ENCODE peak calls at places on chromosomes 4 and X, in seven cellular contexts. F is HepG2, H is ovary, O is esophagus squamous epithelium, M is testis, U is GM12878, Z is heart left ventricle. L is an unnamed sample.

GRCh38 chr4:87299898-87300297 is 22.8 kb downstream of the HSD17B13 start:
- DNase-seq in Z (no peak), O (no peak), F (no peak), M (no peak), H (no peak), U (no peak), L (no peak)

GRCh38 chr4:76212851-76213414 is 691 bp downstream of the SCARB2 start:
- DNase-seq in Z (no peak), H (no peak), M (peak; percentile 44), F (no peak), O (peak; percentile 23), U (no peak), L (no peak)

GRCh38 chr4:168384437-168385141 is 66.0 kb upstream of the DDX60 start:
- DNase-seq in U (no peak), Z (no peak), F (no peak), H (no peak), O (no peak), M (no peak), L (no peak)

GRCh38 chrX:50471390-50471789 is 765 bp upstream of the DGKK start:
- DNase-seq in H (no peak), U (no peak), O (no peak), Z (no peak), M (no peak), F (no peak), L (no peak)

GRCh38 chr4:174423257-174423944 is 98.9 kb downstream of the HPGD start:
- DNase-seq in U (no peak), F (no peak), H (no peak), Z (peak; percentile 36), O (no peak), M (peak; percentile 22), L (peak; percentile 34)

GRCh38 chrX:116841290-116841689 is 378.5 kb upstream of the CT83 start:
- DNase-seq in U (no peak), Z (no peak), H (no peak), O (no peak), F (no peak), M (no peak), L (no peak)

GRCh38 chrX:1034717-1035116 is 177.7 kb downstream of the CRLF2 start:
- DNase-seq in O (no peak), Z (no peak), F (no peak), M (no peak), U (no peak), H (no peak), L (no peak)

GRCh38 chrX:129773649-129774458 is 5.9 kb upstream of the SASH3 start:
- DNase-seq in H (no peak), F (peak; percentile 80), Z (no peak), O (no peak), M (no peak), U (no peak), L (no peak)

GRCh38 chrX:39661508-39661907 is 436.2 kb downstream of the BCOR start:
- DNase-seq in U (no peak), M (no peak), O (no peak), Z (no peak), F (no peak), H (no peak), L (no peak)

GRCh38 chr4:119540249-119540648 is 88.4 kb downstream of the PDE5A start:
- DNase-seq in F (no peak), O (no peak), U (no peak), Z (no peak), M (no peak), H (no peak), L (no peak)

GRCh38 chrX:45621356-45622041 is 420.8 kb upstream of the DIPK2B start:
- DNase-seq in F (no peak), H (no peak), M (no peak), Z (no peak), U (no peak), O (no peak), L (no peak)

GRCh38 chr4:13907255-13907751 is 279.8 kb upstream of the BOD1L1 start:
- DNase-seq in F (peak; percentile 47), H (no peak), M (no peak), Z (no peak), O (no peak), U (no peak), L (peak; percentile 41)

GRCh38 chr4:138772366-138772765 is 243.2 kb upstream of the NOCT start:
- DNase-seq in H (no peak), F (no peak), U (no peak), M (no peak), Z (no peak), O (no peak), L (no peak)

GRCh38 chr4:169404959-169405358 is 134.2 kb upstream of the SH3RF1 start:
- DNase-seq in O (no peak), H (no peak), Z (no peak), U (no peak), F (no peak), M (no peak), L (no peak)

GRCh38 chr4:8517946-8518345 is 62.2 kb upstream of the GPR78 start:
- DNase-seq in F (no peak), H (no peak), Z (no peak), U (no peak), O (no peak), M (no peak), L (no peak)

GRCh38 chrX:20382518-20383291 is 116.0 kb upstream of the RPS6KA3 start:
- DNase-seq in O (no peak), F (peak; percentile 84), H (no peak), U (peak; percentile 12), M (no peak), Z (peak; percentile 48), L (no peak)

GRCh38 chr4:6269651-6270511 is at the start of gene WFS1:
- DNase-seq in Z (peak; percentile 99), O (peak; percentile 89), F (peak; percentile 94), H (peak; percentile 99), M (peak; percentile 99), U (peak; percentile 82), L (peak; percentile 100)
- TF ChIP-seq POLR2A in Z (peak; percentile 82), O (peak; percentile 66), F (peak; percentile 84), H (peak; percentile 76), M (no peak), U (peak; percentile 69), L (peak; percentile 88)

DNA sequence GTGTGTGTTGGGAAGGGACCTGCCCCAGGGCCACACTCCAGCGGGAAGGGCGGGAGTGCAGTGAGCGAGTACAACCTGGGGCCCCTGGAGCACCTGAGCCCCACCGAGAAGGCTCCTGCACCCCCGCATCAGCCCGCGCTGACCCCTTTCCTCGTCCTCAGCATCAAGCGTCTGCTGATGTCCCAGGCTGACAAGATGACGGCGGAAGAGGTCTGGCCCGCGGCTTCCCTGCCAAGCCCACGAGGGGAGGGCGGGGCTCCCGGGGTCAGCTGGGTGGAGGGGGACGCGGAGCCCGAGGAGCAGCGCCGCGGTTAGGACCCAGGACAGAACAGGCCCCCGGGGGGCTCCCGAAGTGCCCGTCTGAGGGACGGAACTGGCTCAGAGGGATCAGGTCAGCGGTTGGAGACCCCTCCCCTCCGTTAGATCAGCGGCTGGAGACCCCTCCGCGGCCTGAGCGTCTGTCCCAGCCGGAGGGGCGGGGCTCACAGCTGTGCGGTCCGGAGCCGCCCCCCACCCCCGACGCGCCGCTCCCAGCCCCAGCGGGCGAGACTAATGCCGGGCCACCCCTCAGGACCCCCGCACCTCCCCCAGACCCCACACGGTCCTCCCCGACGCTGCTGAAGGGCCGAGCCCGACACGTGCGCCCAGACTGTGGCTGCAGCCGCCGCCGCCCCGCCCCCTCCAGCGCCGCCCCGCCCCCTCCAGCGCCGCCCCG is 6.7 kb downstream of the MYL5 start:
- DNase-seq in H (peak; percentile 47), U (no peak), O (no peak), Z (peak; percentile 77), F (no peak), M (peak; percentile 52), L (no peak)
- TF ChIP-seq POLR2A in H (no peak), U (no peak), O (no peak), Z (no peak), F (no peak), M (no peak), L (no peak)

GRCh38 chrX:10633722-10634121 is 13.3 kb upstream of the MID1 start:
- DNase-seq in Z (peak; percentile 43), O (no peak), H (peak; percentile 27), F (no peak), U (no peak), M (no peak), L (no peak)

GRCh38 chrX:10636851-10637250 is 16.5 kb upstream of the MID1 start:
- DNase-seq in F (no peak), M (no peak), U (no peak), O (no peak), Z (no peak), H (no peak), L (no peak)

GRCh38 chrX:10634681-10635161 is 14.3 kb upstream of the MID1 start:
- DNase-seq in M (no peak), F (no peak), U (no peak), O (no peak), Z (no peak), H (no peak), L (no peak)

GRCh38 chrX:10631416-10632145 is 11.2 kb upstream of the MID1 start:
- DNase-seq in H (no peak), U (no peak), M (no peak), Z (no peak), F (no peak), O (no peak), L (no peak)

DNA sequence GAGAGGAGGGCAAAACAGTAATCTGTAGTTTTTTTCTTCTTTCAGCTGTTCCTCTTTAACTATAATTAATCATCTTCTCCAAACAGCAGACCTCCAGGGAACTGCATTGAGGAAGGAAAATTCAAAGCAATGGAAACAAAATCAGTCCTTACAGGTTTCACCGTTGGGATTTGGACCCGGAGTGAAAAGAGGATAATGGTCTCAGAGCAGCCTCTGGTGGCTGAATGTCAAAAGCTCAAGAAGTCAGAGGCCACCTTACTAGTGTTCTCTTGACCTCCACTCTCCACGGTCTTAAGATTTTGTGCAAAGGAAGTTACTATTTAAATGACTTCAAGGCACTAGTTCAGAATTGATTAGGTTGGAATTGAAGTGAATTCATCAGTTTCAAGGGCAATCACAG is 16.0 kb upstream of the MID1 start:
- DNase-seq in F (no peak), H (peak; percentile 26), M (peak; percentile 56), U (no peak), Z (peak; percentile 30), O (no peak), L (no peak)
- TF ChIP-seq POLR2A in F (no peak), H (no peak), M (no peak), U (no peak), Z (no peak), O (no peak), L (no peak)

DNA sequence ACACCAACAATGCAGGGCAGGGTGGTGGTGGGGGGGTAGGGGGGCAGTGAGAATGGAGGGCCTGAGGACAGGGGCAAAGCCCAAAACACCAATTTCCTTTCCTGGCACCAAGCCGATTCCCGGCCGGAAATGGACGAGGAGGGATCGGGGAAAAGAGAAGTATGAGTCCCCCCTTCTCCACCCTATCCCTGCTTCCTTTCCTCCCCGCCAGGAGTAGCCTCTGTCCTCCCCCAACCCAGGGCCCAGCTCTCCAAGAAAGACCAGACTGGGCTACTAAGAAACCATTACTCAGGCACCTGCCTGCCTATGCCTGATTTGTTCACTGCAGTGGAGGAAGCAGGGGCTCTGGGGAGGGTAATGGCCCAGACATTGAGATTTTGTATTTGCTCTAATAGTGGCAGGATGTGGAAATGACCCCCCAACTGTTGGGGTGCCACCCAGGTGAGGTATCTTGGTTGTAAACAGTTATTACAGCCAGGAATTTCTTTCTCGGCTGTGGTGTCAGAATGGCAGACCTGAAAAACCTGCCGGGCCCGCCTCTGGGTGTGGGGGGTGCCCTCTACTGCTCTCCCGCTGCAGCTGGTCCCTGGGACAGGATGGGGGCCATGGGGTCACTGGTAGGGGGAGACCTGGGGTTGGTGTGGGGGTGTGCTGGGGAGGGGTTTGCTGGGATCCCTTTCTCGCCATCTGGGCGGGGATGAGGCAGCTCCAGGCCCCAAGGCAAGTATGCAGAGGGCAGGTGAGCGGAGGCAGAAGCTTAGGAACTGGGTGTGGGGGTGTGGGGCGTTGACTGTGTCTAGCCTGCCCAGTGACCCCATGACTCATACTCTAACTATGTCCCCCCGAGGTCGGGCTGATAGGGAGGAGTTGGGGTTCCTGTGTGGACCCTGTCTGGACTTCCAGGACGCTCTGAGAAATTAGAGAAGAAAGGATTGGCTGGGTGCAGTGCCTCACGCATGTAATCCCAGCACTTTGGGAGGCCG is 701 bp downstream of the CCDC120 start:
- DNase-seq in H (no peak), M (no peak), U (no peak), Z (no peak), F (no peak), O (no peak), L (no peak)
- TF ChIP-seq POLR2A in H (no peak), M (no peak), U (no peak), Z (no peak), F (no peak), O (no peak), L (no peak)